ENCODE peak calls at places on chromosomes 3 and 15, in nine cellular contexts. I is tibial nerve; Q is thoracic aorta; G is tibial artery; E is adrenal gland; X is kidney epithelial cell; O is mammary epithelial cell; Y is IMR-90; V is CD8-positive, alpha-beta T cell. T is an unnamed sample.

GRCh38 chr15:74399100-74399499 is 31.7 kb upstream of the CYP11A1 start:
- DNase-seq in X (no peak), E (no peak), G (no peak), V (no peak), I (no peak), Q (no peak), O (no peak), Y (no peak), T (no peak)

GRCh38 chr3:155594836-155595235 is 150.0 kb downstream of the PLCH1 start:
- DNase-seq in G (no peak), I (no peak), E (no peak), Y (no peak), O (no peak), V (no peak), Q (no peak), X (no peak), T (no peak)

GRCh38 chr15:75356539-75356938 is 9.7 kb downstream of the NEIL1 start:
- DNase-seq in I (no peak), V (no peak), Y (no peak), X (no peak), Q (no peak), E (no peak), G (no peak), O (no peak), T (no peak)

GRCh38 chr15:41695750-41696436 is 35.7 kb downstream of the MGA start:
- DNase-seq in Y (peak; percentile 73), X (no peak), V (peak; percentile 52), Q (no peak), O (peak; percentile 6), I (no peak), E (no peak), G (no peak), T (peak; percentile 17)

GRCh38 chr3:45816544-45816943 is 20.2 kb upstream of the SLC6A20 start:
- DNase-seq in X (no peak), E (peak; percentile 52), V (no peak), O (peak; percentile 74), I (no peak), Q (no peak), G (no peak), Y (peak; percentile 41), T (peak; percentile 61)

GRCh38 chr15:64623347-64624024 is 151.9 kb downstream of the RBPMS2 start:
- DNase-seq in O (no peak), Y (peak; percentile 24), G (no peak), E (no peak), I (no peak), X (no peak), V (no peak), Q (no peak), T (no peak)

GRCh38 chr15:101654191-101654590 is 2.0 kb upstream of the TM2D3 start:
- DNase-seq in I (no peak), Q (no peak), V (no peak), E (no peak), G (no peak), Y (no peak), X (no peak), O (no peak), T (no peak)

GRCh38 chr3:126029241-126029640 is 54.7 kb downstream of the SLC41A3 start:
- DNase-seq in E (no peak), V (no peak), G (no peak), X (no peak), Q (no peak), O (no peak), Y (no peak), I (no peak), T (no peak)

GRCh38 chr3:55271549-55271948 is 215.6 kb downstream of the WNT5A start:
- DNase-seq in V (no peak), E (no peak), Q (no peak), Y (no peak), I (no peak), X (no peak), O (no peak), G (no peak), T (no peak)

DNA sequence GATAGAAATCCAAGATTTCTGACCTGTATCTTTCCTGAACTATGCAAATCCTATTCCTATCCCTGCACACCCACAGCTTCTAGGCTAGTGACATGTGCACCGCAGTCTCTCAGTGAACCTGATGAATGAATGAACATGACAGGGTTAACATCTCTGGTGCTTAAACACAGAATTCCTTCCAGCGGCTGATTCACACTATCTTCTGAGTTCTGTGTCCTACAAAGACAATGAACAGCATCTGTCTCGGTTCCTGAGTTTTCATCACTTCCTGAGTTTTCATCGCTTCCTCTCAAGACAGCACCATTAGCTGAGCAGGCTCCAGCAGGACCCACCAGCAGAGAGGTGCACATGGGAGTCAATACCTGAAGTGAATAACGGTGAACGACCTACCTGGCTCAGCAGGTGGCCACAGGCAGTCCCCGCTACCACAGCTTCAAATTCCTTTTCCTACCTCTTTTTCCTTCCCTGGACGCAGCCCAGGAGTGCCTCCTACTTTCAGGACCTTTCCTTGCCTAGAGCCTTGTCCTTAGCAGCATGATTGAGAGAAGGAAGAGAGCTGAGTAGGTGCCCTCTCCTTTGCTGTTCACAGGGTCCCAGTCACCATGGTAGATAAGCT is 113.5 kb downstream of the IGF2BP2 start:
- DNase-seq in Y (peak; percentile 59), X (no peak), E (no peak), V (no peak), Q (no peak), O (no peak), I (no peak), G (no peak), T (no peak)
- TF ChIP-seq CTCF in Y (no peak), X (no peak), E (no peak), V (no peak), Q (no peak), O (no peak), I (no peak), G (no peak), T (no peak)

DNA sequence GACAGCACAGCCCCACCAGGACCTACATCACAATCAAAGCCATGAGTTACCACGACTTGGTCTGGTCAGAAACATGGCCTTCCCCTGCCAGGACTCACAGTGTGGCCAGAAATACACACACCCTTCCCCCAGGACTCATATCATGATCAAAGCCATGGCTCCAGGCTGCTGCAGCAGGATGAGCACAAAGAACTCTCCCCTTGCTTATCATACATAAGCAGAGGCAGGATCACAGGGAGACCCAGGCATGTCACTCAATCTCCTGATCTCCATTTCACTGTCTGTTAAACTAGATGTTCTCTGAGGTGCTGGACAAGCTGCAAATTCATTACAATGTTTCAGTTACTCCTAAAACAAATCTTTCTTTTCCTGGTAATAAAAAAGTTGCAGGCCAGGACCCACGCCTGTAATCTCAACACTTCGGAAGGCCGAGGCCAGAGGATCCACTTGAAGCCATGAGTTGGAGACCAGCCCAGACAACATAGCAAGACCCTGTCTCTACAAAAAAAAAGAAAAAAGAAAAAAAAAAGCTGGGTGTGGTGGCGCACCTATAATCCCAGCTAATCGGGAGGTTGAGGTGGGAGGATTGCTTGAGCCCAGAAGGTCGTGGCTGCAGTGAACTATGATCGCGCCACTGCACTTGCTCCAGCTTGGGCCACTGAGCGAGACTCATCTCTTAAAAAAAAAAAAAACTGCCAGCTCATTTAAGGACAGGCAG is 1.2 kb downstream of the PFKFB4 start:
- DNase-seq in Y (no peak), I (no peak), E (no peak), V (no peak), O (no peak), Q (no peak), X (no peak), G (no peak), T (no peak)
- H3K4me3 ChIP-seq in Y (peak overlapping the region; percentile 67), I (no peak overlapping the region), E (no peak overlapping the region), V (no peak overlapping the region), O (no peak overlapping the region), Q (no peak overlapping the region), X (no peak overlapping the region), G (no peak overlapping the region), T (no peak overlapping the region)

GRCh38 chr3:193816656-193817311 is 223.8 kb downstream of the OPA1 start:
- DNase-seq in I (peak; percentile 55), O (no peak), X (no peak), E (peak; percentile 48), G (no peak), Y (peak; percentile 11), Q (no peak), V (no peak), T (no peak)

GRCh38 chr3:193814166-193814565 is 221.2 kb downstream of the OPA1 start:
- DNase-seq in G (no peak), Y (no peak), I (no peak), O (no peak), Q (no peak), E (no peak), V (no peak), X (no peak), T (no peak)

GRCh38 chr3:193815246-193816027 is 222.4 kb downstream of the OPA1 start:
- DNase-seq in O (no peak), G (no peak), V (no peak), I (no peak), Q (no peak), Y (no peak), X (no peak), E (no peak), T (no peak)

GRCh38 chr3:193813506-193813850 is 220.5 kb downstream of the OPA1 start:
- DNase-seq in G (no peak), E (no peak), Y (no peak), O (no peak), V (no peak), Q (no peak), X (no peak), I (no peak), T (no peak)

DNA sequence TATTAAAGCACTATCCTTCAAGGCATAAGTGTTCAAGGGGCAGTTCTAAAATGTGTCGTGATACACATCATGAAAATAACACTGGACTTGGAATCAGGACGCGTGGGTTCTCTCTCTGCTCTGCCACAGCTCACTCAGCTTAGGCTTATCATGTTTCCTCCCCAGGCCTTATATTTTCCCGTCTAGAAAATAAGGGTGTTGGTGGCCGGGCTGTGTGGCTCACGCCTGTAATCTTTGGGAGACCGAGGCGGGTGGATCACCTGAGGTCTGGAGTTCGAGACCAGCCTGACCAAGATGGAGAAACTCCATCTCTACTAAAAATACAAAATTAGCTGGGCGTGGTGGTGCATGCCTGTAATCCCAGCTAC is 223.0 kb downstream of the OPA1 start:
- DNase-seq in Y (no peak), G (no peak), V (no peak), E (no peak), Q (no peak), O (no peak), I (no peak), X (no peak), T (no peak)
- H3K27me3 ChIP-seq in Y (peaks cover 51% of the 10 kb centered on the region), G (peaks cover 31% of the 10 kb centered on the region), V (no peaks in the 10 kb centered on the region), E (peaks cover 5% of the 10 kb centered on the region), Q (no peaks in the 10 kb centered on the region), O (no peaks in the 10 kb centered on the region), I (no peaks in the 10 kb centered on the region), X (peaks cover 2% of the 10 kb centered on the region), T (no peaks in the 10 kb centered on the region)

GRCh38 chr3:53509494-53509893 is 15.1 kb downstream of the CACNA1D start:
- DNase-seq in X (no peak), E (no peak), Y (no peak), Q (no peak), V (no peak), O (no peak), G (no peak), I (no peak), T (no peak)

GRCh38 chr3:53519047-53519717 is 24.8 kb downstream of the CACNA1D start:
- DNase-seq in Q (no peak), I (no peak), E (no peak), V (no peak), G (no peak), Y (no peak), X (no peak), O (no peak), T (no peak)

GRCh38 chr3:53518495-53518981 is 24.1 kb downstream of the CACNA1D start:
- DNase-seq in E (no peak), G (no peak), Y (no peak), V (no peak), O (no peak), Q (no peak), X (no peak), I (no peak), T (peak; percentile 54)

GRCh38 chr3:53516339-53516738 is 21.9 kb downstream of the CACNA1D start:
- DNase-seq in I (no peak), Y (no peak), E (no peak), O (no peak), G (no peak), V (no peak), Q (no peak), X (no peak), T (no peak)

GRCh38 chr3:53513556-53514190 is 19.3 kb downstream of the CACNA1D start:
- DNase-seq in X (no peak), V (no peak), I (no peak), Q (no peak), G (no peak), O (peak; percentile 35), Y (no peak), E (no peak), T (peak; percentile 76)
- TF ChIP-seq CTCF in X (peak; percentile 49), V (no peak), I (no peak), Q (no peak), G (no peak), O (peak; percentile 50), Y (no peak), E (no peak), T (peak; percentile 42)